ENCODE peak calls at places on chromosome 15, in six cellular contexts. H is AG10803; X is activated CD4-positive, alpha-beta T cell treated with anti-CD3 and anti-CD28 coated beads, Interleukin-2, amount 50 U/mL, for 24 hours; Q is cardiac fibroblast; W is neuronal stem cell; F is epithelial cell of esophagus. B is an unnamed sample.
A peak's percentile ranks its signal among the peaks of the same experiment; 100 is the strongest.

GRCh38 chr15:48965972-48966371 is 2.3 kb upstream of the SHC4 start:
- DNase-seq in X (no peak), W (no peak), H (peak; percentile 77), F (peak; percentile 92), Q (peak; percentile 88), B (peak; percentile 79)

GRCh38 chr15:100230784-100231183 is 111.0 kb downstream of the ADAMTS17 start:
- DNase-seq in X (no peak), Q (no peak), W (no peak), H (no peak), F (no peak), B (no peak)

GRCh38 chr15:71125831-71126453 is 10.7 kb downstream of the THSD4 start:
- DNase-seq in F (no peak), W (no peak), Q (no peak), H (no peak), X (no peak), B (no peak)

GRCh38 chr15:92914768-92915221 is 14.7 kb downstream of the CHD2 start:
- DNase-seq in Q (peak; percentile 44), F (peak; percentile 54), H (no peak), W (no peak), X (no peak), B (no peak)

GRCh38 chr15:62107561-62108110 is 40.9 kb downstream of the C2CD4A start:
- DNase-seq in F (peak; percentile 45), W (no peak), Q (peak; percentile 29), X (no peak), H (no peak), B (peak; percentile 53)

GRCh38 chr15:52144656-52145055 is 32.1 kb upstream of the BCL2L10 start:
- DNase-seq in H (peak; percentile 73), W (no peak), Q (peak; percentile 81), F (peak; percentile 55), X (no peak), B (peak; percentile 57)

GRCh38 chr15:50415752-50416404 is 8.3 kb upstream of the USP8 start:
- DNase-seq in W (no peak), Q (peak; percentile 18), F (peak; percentile 41), X (no peak), H (peak; percentile 27), B (peak; percentile 25)

GRCh38 chr15:81265944-81266775 is 57.8 kb downstream of the STARD5 start:
- DNase-seq in H (peak; percentile 75), W (peak; percentile 78), F (peak; percentile 80), X (peak; percentile 67), Q (peak; percentile 86), B (peak; percentile 87)

GRCh38 chr15:32004249-32004648 is 26.1 kb upstream of the CHRNA7 start:
- DNase-seq in F (no peak), X (no peak), H (no peak), W (no peak), Q (no peak), B (no peak)

GRCh38 chr15:63905558-63906265 is 72.0 kb upstream of the HERC1 start:
- DNase-seq in W (no peak), Q (no peak), F (no peak), H (no peak), X (no peak), B (no peak)

GRCh38 chr15:52171386-52171785 is 19.8 kb downstream of the GNB5 start:
- DNase-seq in X (no peak), F (no peak), Q (peak; percentile 21), H (no peak), W (no peak), B (no peak)

B was measured in cardiac muscle cell.